ENCODE peak calls at places on chromosomes 3 and 15, in eight cellular contexts. M is fibroblast of lung; W is tibial nerve; Z is heart left ventricle; B is CD8-positive, alpha-beta T cell; O is A549; U is ascending aorta; V is astrocyte. I is an unnamed sample.

GRCh38 chr15:82122754-82123400 is 77.1 kb upstream of the MEX3B start:
- DNase-seq in M (peak; percentile 99), W (no peak), Z (no peak), B (no peak), O (peak; percentile 63), U (no peak), V (peak; percentile 99), I (no peak)

GRCh38 chr15:99440029-99440428 is 125.8 kb upstream of the MEF2A start:
- DNase-seq in M (no peak), W (no peak), Z (no peak), B (no peak), O (no peak), U (no peak), V (no peak), I (peak; percentile 23)

GRCh38 chr3:38138347-38139190 is at the start of gene MYD88:
- DNase-seq in M (peak; percentile 60), W (peak; percentile 74), Z (peak; percentile 89), B (peak; percentile 68), O (peak; percentile 55), U (peak; percentile 44), V (peak; percentile 39), I (peak; percentile 79)

GRCh38 chr3:154111365-154111764 is 9.8 kb upstream of the ARHGEF26 start:
- DNase-seq in M (no peak), W (no peak), Z (no peak), B (no peak), O (no peak), U (no peak), V (no peak), I (no peak)

GRCh38 chr3:24323272-24323671 is 171.4 kb downstream of the THRB start:
- DNase-seq in M (no peak), W (no peak), Z (no peak), B (no peak), O (no peak), U (no peak), V (no peak), I (no peak)

GRCh38 chr3:64808056-64808455 is 120.3 kb upstream of the ADAMTS9 start:
- DNase-seq in M (no peak), W (no peak), Z (no peak), B (no peak), O (no peak), U (no peak), V (no peak), I (no peak)

GRCh38 chr15:31552482-31553099 is 226.0 kb downstream of the KLF13 start:
- DNase-seq in M (peak; percentile 11), W (no peak), Z (no peak), B (no peak), O (no peak), U (no peak), V (peak; percentile 2), I (no peak)

GRCh38 chr15:88717342-88718017 is 78.7 kb downstream of the ISG20 start:
- DNase-seq in M (no peak), W (no peak), Z (no peak), B (no peak), O (no peak), U (no peak), V (no peak), I (no peak)

GRCh38 chr3:135449046-135449445 is 516.5 kb upstream of the PPP2R3A start:
- DNase-seq in M (no peak), W (no peak), Z (no peak), B (no peak), O (no peak), U (no peak), V (no peak), I (no peak)

GRCh38 chr3:39154323-39155021 is 1.1 kb upstream of the CSRNP1 start:
- DNase-seq in M (peak; percentile 33), W (no peak), Z (peak; percentile 34), B (no peak), O (peak; percentile 91), U (no peak), V (no peak), I (no peak)

GRCh38 chr3:187551419-187551818 is 118.8 kb downstream of the SST start:
- DNase-seq in M (peak; percentile 71), W (no peak), Z (no peak), B (no peak), O (no peak), U (no peak), V (peak; percentile 68), I (no peak)

GRCh38 chr3:195115598-195115905 is 155.4 kb downstream of the XXYLT1 start:
- DNase-seq in M (no peak), W (no peak), Z (no peak), B (no peak), O (no peak), U (no peak), V (no peak), I (no peak)

GRCh38 chr3:165770781-165771180 is 66.4 kb downstream of the BCHE start:
- DNase-seq in M (peak; percentile 46), W (no peak), Z (no peak), B (no peak), O (no peak), U (no peak), V (peak; percentile 45), I (no peak)

GRCh38 chr3:197417451-197417850 is 119.0 kb upstream of the DLG1 start:
- DNase-seq in M (peak; percentile 48), W (no peak), Z (no peak), B (no peak), O (no peak), U (no peak), V (no peak), I (no peak)

GRCh38 chr3:107897471-107898180 is 193.2 kb downstream of the CD47 start:
- DNase-seq in M (peak; percentile 70), W (no peak), Z (no peak), B (no peak), O (no peak), U (no peak), V (peak; percentile 64), I (no peak)

GRCh38 chr3:153783106-153783505 is 338.1 kb upstream of the ARHGEF26 start:
- DNase-seq in M (no peak), W (no peak), Z (no peak), B (no peak), O (no peak), U (no peak), V (no peak), I (no peak)

GRCh38 chr3:156633335-156633734 is 41.1 kb upstream of the TIPARP start:
- DNase-seq in M (peak; percentile 96), W (no peak), Z (peak; percentile 41), B (no peak), O (no peak), U (no peak), V (peak; percentile 95), I (no peak)

GRCh38 chr3:99921377-99921695 is 103.7 kb downstream of the CMSS1 start:
- DNase-seq in M (no peak), W (no peak), Z (no peak), B (no peak), O (no peak), U (no peak), V (no peak), I (no peak)

GRCh38 chr3:63824309-63824708 is 5.2 kb downstream of the C3orf49 start:
- DNase-seq in M (peak; percentile 83), W (no peak), Z (no peak), B (no peak), O (no peak), U (no peak), V (peak; percentile 76), I (no peak)

GRCh38 chr3:106305882-106306445 is 437.2 kb upstream of the CBLB start:
- DNase-seq in M (peak; percentile 71), W (no peak), Z (no peak), B (no peak), O (no peak), U (no peak), V (peak; percentile 63), I (no peak)

GRCh38 chr3:195808741-195809290 is 2.9 kb downstream of the MUC4 start:
- DNase-seq in M (no peak), W (no peak), Z (no peak), B (no peak), O (no peak), U (no peak), V (no peak), I (no peak)

GRCh38 chr15:94177112-94177511 is 54.2 kb upstream of the MCTP2 start:
- DNase-seq in M (peak; percentile 13), W (no peak), Z (no peak), B (no peak), O (no peak), U (no peak), V (peak; percentile 9), I (no peak)

GRCh38 chr15:65132841-65133549 is 613 bp downstream of the PDCD7 start:
- DNase-seq in M (peak; percentile 63), W (no peak), Z (peak; percentile 25), B (no peak), O (peak; percentile 75), U (no peak), V (peak; percentile 51), I (peak; percentile 5)

GRCh38 chr15:76340198-76340801 is 3.7 kb downstream of the ISL2 start:
- DNase-seq in M (peak; percentile 25), W (no peak), Z (no peak), B (no peak), O (no peak), U (no peak), V (no peak), I (no peak)
- TF ChIP-seq CTCF in M (no peak), W (no peak), Z (no peak), B (no peak), O (no peak), U (no peak), V (no peak), I (no peak)

GRCh38 chr3:111351334-111351733 is 190.7 kb upstream of the CD96 start:
- DNase-seq in M (no peak), W (no peak), Z (no peak), B (no peak), O (no peak), U (no peak), V (no peak), I (no peak)

GRCh38 chr3:111352585-111352984 is 189.4 kb upstream of the CD96 start:
- DNase-seq in M (peak; percentile 11), W (no peak), Z (no peak), B (no peak), O (no peak), U (no peak), V (no peak), I (no peak)
- H3K27ac ChIP-seq in M (no peak overlapping the region), W (no peak overlapping the region), Z (no peak overlapping the region), B (no peak overlapping the region), O (no peak overlapping the region), U (no peak overlapping the region), V (no peak overlapping the region), I (no peak overlapping the region)

GRCh38 chr15:25773248-25773647 is 89.9 kb downstream of the ATP10A start:
- DNase-seq in M (no peak), W (no peak), Z (no peak), B (no peak), O (no peak), U (no peak), V (no peak), I (no peak)
- H3K9me3 ChIP-seq in M (no peaks in the 10 kb centered on the region), W (no peaks in the 10 kb centered on the region), Z (no peaks in the 10 kb centered on the region), B (no peaks in the 10 kb centered on the region), O (no peaks in the 10 kb centered on the region), U (no peaks in the 10 kb centered on the region), V (no peaks in the 10 kb centered on the region), I (no peaks in the 10 kb centered on the region)

DNA sequence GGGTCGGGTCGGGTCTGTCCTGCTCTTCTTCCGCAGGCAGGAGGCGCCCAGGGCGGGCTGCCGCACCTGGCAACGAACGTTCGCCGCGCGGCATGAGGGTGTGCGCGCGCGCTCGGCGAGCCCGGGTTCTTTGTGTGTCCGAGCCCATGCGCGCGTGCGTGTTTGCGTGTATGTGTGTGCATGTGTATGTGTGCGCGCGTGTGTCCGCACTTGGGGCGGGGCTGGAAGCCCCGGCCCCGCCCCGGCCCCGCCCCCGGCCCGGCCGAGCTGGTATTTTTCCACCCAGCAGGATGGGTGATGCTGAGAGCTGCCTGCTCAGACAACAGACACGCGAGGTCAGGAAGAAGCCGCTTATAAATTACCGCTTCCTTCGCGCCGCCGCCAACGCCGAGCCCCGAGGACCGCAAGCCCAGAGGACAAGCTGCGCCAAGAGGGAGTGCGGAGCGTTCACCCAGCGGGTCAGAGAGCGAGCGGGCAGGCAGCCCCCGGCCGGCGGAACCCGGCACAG is at the start of gene SLC6A6:
- DNase-seq in M (peak; percentile 95), W (peak; percentile 94), Z (peak; percentile 90), B (peak; percentile 87), O (peak; percentile 91), U (peak; percentile 88), V (peak; percentile 93), I (peak; percentile 97)
- TF ChIP-seq CTCF in M (no peak), W (peak; percentile 32), Z (peak; percentile 56), B (peak; percentile 46), O (no peak), U (peak; percentile 39), V (no peak), I (peak; percentile 59)

I was measured in CD4-positive, alpha-beta T cell.